ENCODE peak calls at places on chromosome 5, in seven cellular contexts. K is ovary; F is mammary epithelial cell; H is breast epithelium; D is CD8-positive, alpha-beta T cell; Z is Caco-2; P is heart left ventricle. C is an unnamed sample. For H3K27me3, the result is how much of the 10 kb centered on the place peaks cover.

GRCh38 chr5:153135416-153135815 is 355.1 kb upstream of the GRIA1 start:
- DNase-seq in P (no peak), D (no peak), F (peak), H (no peak), K (no peak), Z (no peak), C (no peak)

GRCh38 chr5:172403191-172403794 is 51.0 kb downstream of the SH3PXD2B start:
- DNase-seq in K (peak), P (peak), D (no peak), F (no peak), H (no peak), Z (no peak), C (peak)

GRCh38 chr5:36664762-36665161 is 58.4 kb downstream of the SLC1A3 start:
- DNase-seq in K (no peak), Z (no peak), D (no peak), P (no peak), H (no peak), F (peak), C (no peak)

GRCh38 chr5:157161996-157162395 is 4.1 kb downstream of the GARIN3 start:
- DNase-seq in P (no peak), K (no peak), Z (no peak), F (no peak), D (no peak), H (no peak), C (no peak)

GRCh38 chr5:143396353-143396940 is 7.0 kb downstream of the NR3C1 start:
- DNase-seq in H (no peak), Z (no peak), F (peak), D (no peak), P (no peak), K (no peak), C (no peak)

GRCh38 chr5:128208436-128208835 is 124.9 kb downstream of the SLC12A2 start:
- DNase-seq in Z (no peak), H (no peak), K (no peak), F (no peak), D (no peak), P (no peak), C (no peak)

GRCh38 chr5:139660105-139660915 is 12.2 kb downstream of the CXXC5 start:
- DNase-seq in K (no peak), Z (no peak), D (no peak), P (peak), H (peak), F (peak), C (peak)

GRCh38 chr5:140632366-140633080 is 452 bp downstream of the CD14 start:
- DNase-seq in F (peak), P (peak), H (no peak), Z (peak), D (peak), K (peak), C (peak)

GRCh38 chr5:14156611-14157493 is 13.7 kb downstream of the TRIO start:
- DNase-seq in F (peak), P (peak), Z (no peak), D (no peak), H (no peak), K (no peak), C (peak)

GRCh38 chr5:15252331-15252730 is 247.6 kb upstream of the FBXL7 start:
- DNase-seq in D (no peak), F (no peak), K (no peak), H (no peak), P (no peak), Z (no peak), C (no peak)

GRCh38 chr5:81708889-81709288 is 42.0 kb downstream of the SSBP2 start:
- DNase-seq in P (no peak), F (no peak), Z (no peak), K (no peak), H (no peak), D (no peak), C (no peak)

GRCh38 chr5:142317673-142318261 is 7.1 kb downstream of the SPRY4 start:
- DNase-seq in Z (no peak), D (no peak), K (no peak), H (no peak), F (no peak), P (no peak), C (no peak)

GRCh38 chr5:160419458-160420330 is 813 bp upstream of the SLU7 start:
- DNase-seq in H (no peak), Z (no peak), D (no peak), F (no peak), P (no peak), K (no peak), C (no peak)

GRCh38 chr5:177446184-177447065 is at the start of gene PRR7:
- DNase-seq in Z (peak), K (peak), D (peak), H (no peak), F (peak), P (peak), C (no peak)

GRCh38 chr5:142958933-142959682 is 188.9 kb downstream of the ARHGAP26 start:
- DNase-seq in K (no peak), D (no peak), Z (no peak), F (no peak), P (no peak), H (no peak), C (no peak)

GRCh38 chr5:16871746-16872339 is 64.2 kb downstream of the MYO10 start:
- DNase-seq in F (no peak), H (no peak), D (no peak), K (peak), Z (no peak), P (no peak), C (no peak)

GRCh38 chr5:94745786-94746730 is 127.6 kb downstream of the SLF1 start:
- DNase-seq in P (no peak), K (no peak), H (no peak), F (peak), Z (no peak), D (no peak), C (no peak)

GRCh38 chr5:132437604-132438275 is 52.8 kb downstream of the IRF1 start:
- DNase-seq in F (no peak), H (no peak), P (peak), D (peak), K (peak), Z (no peak), C (peak)

GRCh38 chr5:82538339-82539034 is 260.3 kb upstream of the RPS23 start:
- DNase-seq in P (peak), K (no peak), Z (no peak), D (no peak), H (no peak), F (no peak), C (no peak)

GRCh38 chr5:5585751-5586341 is 163.4 kb downstream of the ICE1 start:
- DNase-seq in K (no peak), P (no peak), D (no peak), F (no peak), Z (no peak), H (no peak), C (no peak)

GRCh38 chr5:178304016-178304415 is 71.4 kb upstream of the PHYKPL start:
- DNase-seq in H (peak), Z (peak), F (no peak), D (no peak), P (no peak), K (no peak), C (no peak)

GRCh38 chr5:61349935-61350334 is 17.9 kb downstream of the ZSWIM6 start:
- DNase-seq in H (no peak), F (no peak), D (no peak), K (no peak), P (no peak), Z (no peak), C (no peak)

GRCh38 chr5:119037496-119038215 is 33.2 kb upstream of the DMXL1 start:
- DNase-seq in H (no peak), P (no peak), F (no peak), D (no peak), K (no peak), Z (no peak), C (no peak)

GRCh38 chr5:151670953-151671636 is 15.6 kb downstream of the SPARC start:
- DNase-seq in H (no peak), P (no peak), F (peak), K (no peak), D (no peak), Z (no peak), C (peak)

GRCh38 chr5:59007460-59008063 is 424.7 kb downstream of the RAB3C start:
- DNase-seq in D (no peak), K (no peak), F (no peak), H (no peak), P (no peak), Z (no peak), C (no peak)

GRCh38 chr5:143101134-143101533 is 302.4 kb downstream of the NR3C1 start:
- DNase-seq in P (no peak), F (no peak), D (no peak), H (no peak), Z (no peak), K (no peak), C (no peak)

GRCh38 chr5:109942646-109943045 is 252.9 kb downstream of the MAN2A1 start:
- DNase-seq in Z (no peak), F (no peak), H (no peak), K (no peak), P (no peak), D (no peak), C (no peak)

GRCh38 chr5:74020488-74020887 is 394.5 kb downstream of the ARHGEF28 start:
- DNase-seq in Z (no peak), D (no peak), P (no peak), H (no peak), K (no peak), F (no peak), C (no peak)

GRCh38 chr5:565782-566445 is 41.7 kb upstream of the SLC9A3 start:
- DNase-seq in K (no peak), H (no peak), D (no peak), P (no peak), Z (peak), F (no peak), C (peak)

GRCh38 chr5:568061-568781 is 43.9 kb upstream of the CEP72 start:
- DNase-seq in F (no peak), P (no peak), D (no peak), K (no peak), H (no peak), Z (no peak), C (no peak)

GRCh38 chr5:568809-569208 is 43.3 kb upstream of the CEP72 start:
- DNase-seq in K (no peak), P (no peak), F (no peak), H (no peak), D (no peak), Z (no peak), C (no peak)

GRCh38 chr5:566636-567309 is 42.5 kb upstream of the SLC9A3 start:
- DNase-seq in F (no peak), Z (no peak), H (no peak), K (no peak), P (no peak), D (peak), C (no peak)

DNA sequence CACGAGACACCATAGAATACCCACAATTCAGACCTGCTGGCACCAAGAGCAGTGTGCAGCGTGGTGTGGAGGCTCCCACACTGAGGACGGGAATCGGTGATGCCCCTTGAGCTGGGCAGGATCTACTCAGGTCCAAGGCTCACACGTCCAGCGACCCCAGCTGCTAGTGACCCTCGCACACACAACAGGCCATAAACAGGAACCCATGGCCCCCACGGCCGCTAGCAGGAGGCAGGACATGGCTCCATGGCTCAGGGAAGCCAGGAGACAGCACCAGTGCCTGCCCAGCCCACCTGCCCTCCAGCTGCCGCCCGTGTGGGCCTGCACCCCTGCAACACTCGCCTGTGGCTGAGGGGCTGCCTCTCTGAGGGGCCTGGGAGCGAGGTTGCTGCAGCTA is 43.4 kb upstream of the SLC9A3 start:
- DNase-seq in K (no peak), H (no peak), F (no peak), D (no peak), P (no peak), Z (no peak), C (no peak)
- H3K27me3 ChIP-seq in K (under half), H (under half), F (under half), D (under half), P (under half), Z (under half), C (under half)

GRCh38 chr5:135036405-135036804 is 2.4 kb upstream of the PITX1 start:
- DNase-seq in F (no peak), K (no peak), Z (no peak), H (no peak), D (no peak), P (no peak), C (no peak)

GRCh38 chr5:135039526-135040296 is 5.7 kb upstream of the PITX1 start:
- DNase-seq in Z (no peak), P (no peak), F (peak), K (no peak), H (no peak), D (no peak), C (peak)

GRCh38 chr5:135037519-135038201 is 3.6 kb upstream of the PITX1 start:
- DNase-seq in D (no peak), F (no peak), Z (no peak), H (no peak), K (no peak), P (no peak), C (no peak)

GRCh38 chr5:135038829-135039525 is 4.9 kb upstream of the PITX1 start:
- DNase-seq in Z (no peak), H (no peak), D (no peak), K (no peak), P (no peak), F (peak), C (no peak)

GRCh38 chr5:135038202-135038828 is 4.3 kb upstream of the PITX1 start:
- DNase-seq in K (no peak), P (no peak), Z (no peak), D (no peak), H (no peak), F (no peak), C (no peak)
- H3K27me3 ChIP-seq in K (under half), P (half or more), Z (under half), D (half or more), H (under half), F (under half), C (under half)

GRCh38 chr5:159053708-159054107 is 46.0 kb downstream of the EBF1 start:
- DNase-seq in H (no peak), D (no peak), F (no peak), Z (no peak), K (no peak), P (no peak), C (no peak)
- H3K27me3 ChIP-seq in H (under half), D (under half), F (under half), Z (under half), K (under half), P (under half), C (under half)

DNA sequence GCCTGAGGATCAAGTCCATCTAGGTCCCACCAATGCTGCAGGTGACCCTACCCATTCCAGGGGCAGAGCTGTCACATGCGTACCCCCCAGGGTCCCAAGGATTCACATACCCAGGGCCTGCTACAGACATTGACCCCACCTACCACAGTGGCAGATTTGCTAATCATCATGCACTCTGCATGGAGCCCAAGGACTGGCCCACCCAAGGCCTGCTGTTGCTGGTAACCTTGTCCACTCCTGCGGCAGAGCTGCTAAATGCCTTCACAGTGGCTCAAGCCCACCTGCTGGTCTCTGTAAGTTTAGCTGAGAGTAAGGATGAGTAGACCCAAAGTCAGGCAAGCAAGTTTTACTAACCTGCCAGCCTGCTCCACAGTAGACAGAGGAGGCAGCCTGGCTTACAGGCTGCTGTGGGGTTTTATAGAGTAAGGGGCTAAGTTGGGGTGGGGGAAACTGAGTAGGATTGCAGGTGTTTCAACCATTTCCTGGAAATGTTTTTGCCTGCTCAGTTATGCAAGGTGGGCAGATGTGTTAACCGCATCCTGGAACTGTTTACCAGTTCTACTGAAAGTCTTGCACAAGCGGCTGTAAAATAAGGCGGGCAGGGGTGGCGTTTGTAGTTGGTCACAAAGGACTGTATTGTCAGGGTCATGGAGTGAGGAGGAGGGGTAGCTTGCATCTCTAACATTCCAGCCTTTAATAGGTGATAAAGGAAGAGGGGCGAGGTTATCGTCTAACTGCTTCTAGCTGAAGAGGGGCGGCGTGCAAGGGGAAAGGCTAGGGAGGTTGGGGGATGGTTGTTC is 2163.5 kb upstream of the WWC1 start:
- DNase-seq in K (no peak), Z (peak), D (no peak), P (no peak), F (no peak), H (no peak), C (no peak)
- H3K27me3 ChIP-seq in K (under half), Z (under half), D (under half), P (under half), F (under half), H (under half), C (under half)

GRCh38 chr5:35186749-35187148 is 43.5 kb downstream of the PRLR start:
- DNase-seq in P (no peak), Z (no peak), K (no peak), D (no peak), H (no peak), F (no peak), C (no peak)
- H3K27me3 ChIP-seq in P (under half), Z (under half), K (under half), D (under half), H (under half), F (under half), C (under half)